ENCODE peak calls at places on chromosomes 3 and 15, in seven cellular contexts. H is fibroblast of villous mesenchyme, K is right lobe of liver, A is AG09319, U is body of pancreas, T is suprapubic skin, M is lower leg skin. P is an unnamed sample.

GRCh38 chr3:157865449-157865862 is 240.8 kb downstream of the SHOX2 start:
- DNase-seq in H (no peak), K (no peak), A (no peak), U (peak), T (no peak), M (no peak), P (peak)

GRCh38 chr15:66633346-66633745 is 67.5 kb upstream of the LCTL start:
- DNase-seq in H (no peak), K (peak), A (no peak), U (no peak), T (no peak), M (no peak), P (no peak)

GRCh38 chr3:45986303-45986982 is 9.2 kb downstream of the FYCO1 start:
- DNase-seq in H (peak), K (peak), A (no peak), U (peak), T (no peak), M (no peak), P (peak)

GRCh38 chr15:50232791-50233190 is 32.7 kb downstream of the HDC start:
- DNase-seq in H (no peak), K (no peak), A (no peak), U (no peak), T (no peak), M (no peak), P (no peak)

GRCh38 chr3:18423401-18424212 is 1.5 kb downstream of the SATB1 start:
- DNase-seq in H (peak), K (peak), A (no peak), U (peak), T (peak), M (peak), P (peak)

GRCh38 chr15:99732268-99732641 is 982 bp downstream of the LYSMD4 start:
- DNase-seq in H (peak), K (no peak), A (peak), U (peak), T (no peak), M (no peak), P (no peak)

GRCh38 chr3:140568842-140569520 is 108.9 kb upstream of the TRIM42 start:
- DNase-seq in H (no peak), K (peak), A (no peak), U (peak), T (no peak), M (no peak), P (no peak)

GRCh38 chr3:14576163-14576562 is 36.0 kb upstream of the GRIP2 start:
- DNase-seq in H (no peak), K (no peak), A (no peak), U (no peak), T (no peak), M (no peak), P (no peak)

GRCh38 chr3:149487598-149488197 is 13.2 kb downstream of the TM4SF4 start:
- DNase-seq in H (no peak), K (no peak), A (no peak), U (peak), T (no peak), M (no peak), P (peak)

GRCh38 chr3:49602877-49603411 is 48.7 kb downstream of the BSN start:
- DNase-seq in H (no peak), K (no peak), A (no peak), U (no peak), T (no peak), M (no peak), P (peak)

GRCh38 chr3:133130168-133130567 is 92.0 kb downstream of the TMEM108 start:
- DNase-seq in H (no peak), K (no peak), A (no peak), U (peak), T (no peak), M (no peak), P (no peak)

GRCh38 chr15:96330450-96331140 is at the start of gene NR2F2:
- DNase-seq in H (peak), K (peak), A (peak), U (peak), T (peak), M (peak), P (peak)

GRCh38 chr15:73571346-73571745 is 61.8 kb downstream of the NPTN start:
- DNase-seq in H (no peak), K (no peak), A (no peak), U (peak), T (no peak), M (no peak), P (no peak)

GRCh38 chr3:106345353-106346027 is 476.7 kb upstream of the CBLB start:
- DNase-seq in H (peak), K (no peak), A (peak), U (no peak), T (no peak), M (no peak), P (peak)

GRCh38 chr3:183100376-183100775 is 1.1 kb upstream of the MCCC1 start:
- DNase-seq in H (no peak), K (no peak), A (no peak), U (peak), T (no peak), M (no peak), P (no peak)

GRCh38 chr3:78402720-78403119 is 1362.8 kb downstream of the ROBO2 start:
- DNase-seq in H (no peak), K (no peak), A (no peak), U (no peak), T (no peak), M (no peak), P (no peak)

GRCh38 chr3:196849180-196849721 is 18.5 kb upstream of the SENP5 start:
- DNase-seq in H (no peak), K (no peak), A (no peak), U (no peak), T (no peak), M (no peak), P (no peak)

GRCh38 chr3:194814878-194815357 is 129.2 kb downstream of the FAM43A start:
- DNase-seq in H (no peak), K (no peak), A (no peak), U (no peak), T (no peak), M (no peak), P (no peak)

GRCh38 chr3:85313380-85313779 is 354.6 kb downstream of the CADM2 start:
- DNase-seq in H (no peak), K (no peak), A (no peak), U (no peak), T (no peak), M (no peak), P (no peak)

GRCh38 chr15:76059320-76060097 is at the start of gene TMEM266:
- DNase-seq in H (peak), K (peak), A (no peak), U (peak), T (no peak), M (peak), P (peak)

GRCh38 chr3:49353022-49353421 is 5.1 kb downstream of the GPX1 start:
- DNase-seq in H (no peak), K (no peak), A (no peak), U (no peak), T (no peak), M (no peak), P (no peak)

GRCh38 chr3:64437126-64437525 is 211.9 kb upstream of the PRICKLE2 start:
- DNase-seq in H (no peak), K (no peak), A (no peak), U (no peak), T (no peak), M (no peak), P (no peak)

GRCh38 chr3:126291537-126291936 is 65.7 kb downstream of the KLF15 start:
- DNase-seq in H (no peak), K (no peak), A (no peak), U (no peak), T (no peak), M (peak), P (no peak)

GRCh38 chr3:139846729-139847128 is 88.3 kb upstream of the CLSTN2 start:
- DNase-seq in H (no peak), K (no peak), A (no peak), U (no peak), T (no peak), M (no peak), P (no peak)

GRCh38 chr3:193905541-193905940 is 230.4 kb upstream of the HES1 start:
- DNase-seq in H (no peak), K (no peak), A (no peak), U (no peak), T (no peak), M (no peak), P (no peak)

GRCh38 chr15:78979456-78980320 is 34.8 kb upstream of the CTSH start:
- DNase-seq in H (peak), K (peak), A (peak), U (peak), T (no peak), M (no peak), P (peak)

GRCh38 chr3:377158-377561 is 180.6 kb downstream of the CHL1 start:
- DNase-seq in H (peak), K (no peak), A (no peak), U (no peak), T (no peak), M (no peak), P (no peak)

GRCh38 chr3:187714404-187714979 is 12.1 kb upstream of the RTP2 start:
- DNase-seq in H (peak), K (no peak), A (no peak), U (peak), T (no peak), M (peak), P (peak)

GRCh38 chr15:25175033-25175788 is 220.4 kb downstream of the SNRPN start:
- DNase-seq in H (no peak), K (peak), A (no peak), U (no peak), T (peak), M (peak), P (no peak)

GRCh38 chr3:138946554-138947302 is at the start of the genes FOXL2 and FOXL2NB:
- DNase-seq in H (peak), K (no peak), A (peak), U (peak), T (no peak), M (peak), P (peak)

GRCh38 chr3:79473993-79474392 is 293.8 kb downstream of the ROBO1 start:
- DNase-seq in H (no peak), K (no peak), A (no peak), U (no peak), T (no peak), M (no peak), P (no peak)

GRCh38 chr3:22121068-22121706 is 370.2 kb upstream of the ZNF385D start:
- DNase-seq in H (no peak), K (no peak), A (no peak), U (no peak), T (no peak), M (no peak), P (peak)

GRCh38 chr15:66831801-66832390 is 129.9 kb downstream of the SMAD6 start:
- DNase-seq in H (no peak), K (no peak), A (no peak), U (no peak), T (peak), M (no peak), P (no peak)

GRCh38 chr3:158780795-158781590 is 20.9 kb upstream of the MFSD1 start:
- DNase-seq in H (peak), K (no peak), A (no peak), U (no peak), T (no peak), M (no peak), P (no peak)

DNA sequence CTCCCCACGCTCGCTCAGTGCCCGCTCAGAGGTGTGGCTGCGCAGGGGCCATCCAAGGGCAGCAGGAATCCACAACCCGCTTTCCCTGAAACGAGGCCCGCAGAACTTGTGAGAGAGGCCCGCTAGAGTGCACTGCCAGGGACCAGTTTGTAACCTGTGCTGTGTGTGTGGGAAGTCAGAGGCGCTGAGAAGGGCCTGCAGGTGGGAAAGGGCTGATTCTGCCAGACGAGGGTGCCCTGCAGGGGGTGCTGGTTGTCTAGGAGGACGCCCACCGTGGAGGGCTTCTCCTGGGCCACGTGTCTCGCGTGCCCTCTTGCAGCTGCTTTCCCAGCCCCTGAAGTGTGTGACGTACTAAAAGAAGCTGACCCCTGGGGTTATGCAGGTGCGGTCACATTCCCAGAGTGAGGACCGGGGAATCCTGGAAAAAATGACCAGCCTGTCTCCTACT is 83.3 kb downstream of the C3orf70 start:
- DNase-seq in H (no peak), K (no peak), A (no peak), U (no peak), T (no peak), M (no peak), P (no peak)
- TF ChIP-seq CTCF in H (no peak), K (no peak), A (no peak), U (no peak), T (no peak), M (no peak), P (peak)

DNA sequence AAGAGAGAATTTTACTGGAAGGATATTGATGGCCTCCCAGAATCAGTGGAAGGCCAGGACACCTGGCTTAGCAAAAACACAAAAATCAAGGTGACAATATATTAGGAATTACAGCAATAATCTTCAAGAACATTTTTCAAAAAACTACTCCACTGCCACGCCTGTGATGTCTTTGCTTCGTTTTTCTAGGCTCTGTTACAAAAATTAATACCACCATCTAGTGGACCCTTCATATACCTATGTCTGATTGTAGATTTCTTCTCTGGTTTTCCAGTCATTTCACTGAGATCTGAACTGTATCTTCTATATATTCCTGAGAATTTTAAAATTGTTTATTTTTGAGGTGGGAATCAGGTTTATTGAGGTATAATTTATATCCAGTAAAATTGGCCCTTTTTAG is 5.6 kb upstream of the SLC33A1 start:
- DNase-seq in H (peak), K (no peak), A (no peak), U (no peak), T (no peak), M (no peak), P (no peak)
- TF ChIP-seq CTCF in H (peak), K (peak), A (peak), U (peak), T (no peak), M (no peak), P (peak)

DNA sequence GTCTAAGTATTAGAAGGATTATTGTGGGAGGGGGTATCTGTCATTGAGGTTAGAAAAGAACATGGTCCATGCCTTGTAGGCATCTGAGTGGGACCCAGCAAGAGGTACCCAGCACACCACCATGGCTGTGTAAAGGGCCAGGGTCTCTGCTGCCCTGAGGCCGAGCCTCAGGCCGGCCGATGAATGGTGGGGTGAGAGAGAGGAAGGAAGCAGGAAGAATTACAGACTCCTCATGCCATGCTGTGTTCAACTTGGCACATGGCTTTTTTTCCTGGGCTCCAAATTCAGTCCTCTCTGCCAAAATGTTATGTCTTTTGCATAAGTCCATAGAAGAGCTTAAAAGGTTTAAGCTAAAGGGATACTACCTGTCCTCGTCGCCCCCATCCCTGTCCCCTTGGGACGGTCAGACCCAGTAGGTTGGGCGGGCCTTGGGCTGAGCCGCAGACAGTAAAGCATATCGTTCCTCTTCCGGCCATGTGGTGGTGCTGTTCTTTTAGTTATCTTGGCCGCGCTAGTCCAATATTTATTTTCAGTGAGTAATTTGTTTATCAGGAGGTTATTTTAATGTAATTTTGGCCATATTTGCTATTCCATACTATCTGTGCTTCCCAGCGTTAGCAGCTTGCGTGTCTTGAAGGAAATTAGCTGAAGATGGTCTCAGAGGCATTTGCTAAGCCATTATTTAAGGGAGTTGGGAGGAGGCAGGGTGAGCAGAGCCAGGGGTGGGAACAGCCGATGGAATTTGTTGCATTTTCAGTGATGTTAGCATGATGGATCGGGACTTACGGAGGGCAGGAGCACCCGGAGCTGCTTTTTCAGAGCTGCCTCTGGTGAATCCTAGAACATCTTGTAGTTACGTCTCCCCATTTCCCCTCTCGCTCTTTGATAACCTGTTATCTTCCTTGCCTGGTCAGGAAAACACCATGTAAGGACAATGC is 152.5 kb downstream of the AGBL1 start:
- DNase-seq in H (peak), K (no peak), A (no peak), U (peak), T (no peak), M (no peak), P (peak)
- TF ChIP-seq CTCF in H (peak), K (peak), A (no peak), U (peak), T (no peak), M (no peak), P (peak)

GRCh38 chr3:190695225-190695624 is 167.3 kb downstream of the GMNC start:
- DNase-seq in H (no peak), K (no peak), A (no peak), U (no peak), T (no peak), M (no peak), P (no peak)

GRCh38 chr3:190695994-190696393 is 166.5 kb downstream of the GMNC start:
- DNase-seq in H (no peak), K (no peak), A (no peak), U (no peak), T (no peak), M (no peak), P (no peak)

GRCh38 chr3:190697901-190698300 is 164.6 kb downstream of the GMNC start:
- DNase-seq in H (peak), K (no peak), A (peak), U (no peak), T (no peak), M (no peak), P (peak)

GRCh38 chr3:190697502-190697830 is 165.0 kb downstream of the GMNC start:
- DNase-seq in H (no peak), K (no peak), A (no peak), U (no peak), T (no peak), M (no peak), P (no peak)

DNA sequence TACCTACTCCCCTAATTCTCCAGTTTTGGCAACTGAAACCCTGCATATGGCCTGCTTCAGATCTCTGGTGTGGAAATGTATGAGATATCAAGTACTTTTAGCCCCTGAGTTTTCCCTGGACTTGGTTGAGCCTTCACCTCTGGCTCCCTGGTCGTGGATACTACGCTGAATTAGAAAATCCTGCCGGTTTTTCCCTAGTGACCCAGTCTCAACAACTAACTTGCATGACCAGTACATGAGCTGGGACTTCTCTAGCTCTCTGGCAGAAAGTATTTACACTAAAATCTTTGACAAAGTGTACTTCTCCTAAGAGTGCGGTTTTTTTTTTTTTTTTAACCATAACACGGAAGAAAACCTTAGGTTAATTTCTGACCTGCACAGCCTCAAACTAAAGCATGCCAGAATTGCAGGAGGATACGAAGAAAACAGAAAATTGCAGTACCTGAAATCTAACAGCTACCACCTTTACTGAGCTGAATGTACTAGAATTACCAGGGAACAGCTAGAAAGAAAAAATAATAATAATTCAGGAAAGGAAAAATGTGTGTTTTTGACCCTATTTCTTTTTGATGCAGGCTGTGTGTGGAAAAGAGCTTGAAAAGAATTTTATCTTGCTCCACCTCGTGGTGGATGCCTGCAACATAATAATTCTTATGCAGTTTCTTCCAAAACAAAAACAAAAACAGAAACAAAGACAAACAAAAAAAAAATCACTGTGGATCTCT is 165.6 kb downstream of the GMNC start:
- DNase-seq in H (peak), K (no peak), A (no peak), U (peak), T (no peak), M (no peak), P (peak)
- TF ChIP-seq CTCF in H (peak), K (peak), A (peak), U (peak), T (peak), M (no peak), P (peak)

GRCh38 chr3:186208328-186208989 is 99.6 kb upstream of the ETV5 start:
- DNase-seq in H (no peak), K (no peak), A (no peak), U (no peak), T (no peak), M (no peak), P (no peak)
- TF ChIP-seq CTCF in H (no peak), K (no peak), A (no peak), U (no peak), T (no peak), M (no peak), P (no peak)